ENCODE peak calls at places on chromosome 21, in six cellular contexts. X is nucleus accumbens; R is HFFc6; K is activated naive CD4-positive, alpha-beta T cell treated with Interleukin-2 at 50 U/mL for 16 hours; Y is choroid plexus epithelial cell; N is omental fat pad. B is an unnamed sample.

GRCh38 chr21:32844076-32844475 is 72.5 kb upstream of the PAXBP1 start:
- DNase-seq in X (no peak), R (no peak), K (no peak), Y (no peak), N (no peak), B (no peak)

GRCh38 chr21:46443910-46444309 is 14.8 kb upstream of the DIP2A start:
- DNase-seq in X (no peak), R (no peak), K (no peak), Y (no peak), N (no peak), B (no peak)

GRCh38 chr21:41207401-41208388 is 39.7 kb downstream of the BACE2 start:
- DNase-seq in X (peak; percentile 11), R (peak; percentile 31), K (no peak), Y (peak; percentile 69), N (peak; percentile 31), B (no peak)

GRCh38 chr21:46285761-46286667 is at the start of gene YBEY:
- DNase-seq in X (peak; percentile 84), R (peak; percentile 88), K (peak; percentile 90), Y (peak; percentile 95), N (peak; percentile 37), B (peak; percentile 76)

GRCh38 chr21:45872471-45872870 is 109.1 kb upstream of the COL6A1 start:
- DNase-seq in X (no peak), R (no peak), K (no peak), Y (no peak), N (no peak), B (no peak)

GRCh38 chr21:45479691-45480675 is 62.3 kb downstream of the SLC19A1 start:
- DNase-seq in X (no peak), R (no peak), K (peak; percentile 16), Y (no peak), N (no peak), B (no peak)

GRCh38 chr21:41199123-41199522 is 31.2 kb downstream of the BACE2 start:
- DNase-seq in X (no peak), R (no peak), K (no peak), Y (no peak), N (no peak), B (no peak)

GRCh38 chr21:34185051-34185750 is 111.8 kb downstream of the MRPS6 start:
- DNase-seq in X (no peak), R (no peak), K (no peak), Y (no peak), N (no peak), B (no peak)

B was measured in amygdala.